ENCODE peak calls at places on chromosomes 1 and 21, in nine cellular contexts. V is BJ, M is Peyer's patch, D is brain microvascular endothelial cell, C is AG04450, R is lung, E is PC-9, Y is transverse colon, A is MM.1S. Z is an unnamed sample.

GRCh38 chr1:9066945-9067807 is 2.3 kb downstream of the SLC2A5 start:
- DNase-seq in M (no peak), V (peak), E (peak), A (no peak), R (peak), D (peak), Y (peak), C (peak), Z (peak)

GRCh38 chr21:41765393-41765950 is 1.4 kb downstream of the RIPK4 start:
- DNase-seq in A (no peak), Y (no peak), R (no peak), C (no peak), D (no peak), M (no peak), V (no peak), E (no peak), Z (no peak)

GRCh38 chr1:175221548-175222175 is 29.1 kb upstream of the KIAA0040 start:
- DNase-seq in C (no peak), M (no peak), R (no peak), V (no peak), D (no peak), Y (no peak), E (peak), A (no peak), Z (no peak)

GRCh38 chr1:39659538-39659937 is 12.4 kb downstream of the NT5C1A start:
- DNase-seq in D (no peak), Y (no peak), V (no peak), A (no peak), R (no peak), M (no peak), C (no peak), E (no peak), Z (no peak)

GRCh38 chr1:222053790-222054294 is 312.0 kb upstream of the DUSP10 start:
- DNase-seq in A (no peak), C (no peak), Y (no peak), M (no peak), D (no peak), V (no peak), R (no peak), E (no peak), Z (no peak)

GRCh38 chr1:36831171-36831810 is 203.0 kb downstream of the GRIK3 start:
- DNase-seq in Y (no peak), D (no peak), R (no peak), A (no peak), V (no peak), M (no peak), C (no peak), E (no peak), Z (no peak)

GRCh38 chr1:61083014-61083798 is 845 bp downstream of the NFIA start:
- DNase-seq in A (no peak), E (peak), D (no peak), R (no peak), M (no peak), C (no peak), V (no peak), Y (peak), Z (no peak)

GRCh38 chr1:41713557-41714327 is 205.0 kb downstream of the HIVEP3 start:
- DNase-seq in R (no peak), E (peak), D (peak), A (no peak), M (no peak), Y (no peak), V (peak), C (peak), Z (no peak)

GRCh38 chr1:81874461-81874860 is 73.7 kb downstream of the ADGRL2 start:
- DNase-seq in D (no peak), V (no peak), A (no peak), M (no peak), C (no peak), Y (no peak), E (no peak), R (no peak), Z (no peak)

GRCh38 chr1:59831529-59831928 is 16.8 kb downstream of the HOOK1 start:
- DNase-seq in V (peak), Y (no peak), D (no peak), E (no peak), C (no peak), R (no peak), A (no peak), M (no peak), Z (no peak)

GRCh38 chr1:199297174-199297573 is 658.3 kb downstream of the PTPRC start:
- DNase-seq in Y (no peak), V (no peak), C (no peak), A (no peak), R (no peak), M (no peak), D (no peak), E (no peak), Z (no peak)

GRCh38 chr1:190633488-190633887 is 155.8 kb upstream of the BRINP3 start:
- DNase-seq in A (no peak), E (no peak), R (no peak), M (no peak), Y (no peak), C (no peak), D (no peak), V (no peak), Z (no peak)

GRCh38 chr1:25716320-25716719 is 83.7 kb upstream of the SELENON start:
- DNase-seq in M (no peak), Y (no peak), V (no peak), A (no peak), E (no peak), C (no peak), D (no peak), R (no peak), Z (no peak)

GRCh38 chr1:211703812-211704566 is 28.6 kb upstream of the NEK2 start:
- DNase-seq in M (no peak), R (no peak), C (no peak), Y (no peak), A (no peak), E (no peak), V (no peak), D (no peak), Z (no peak)

GRCh38 chr1:210236386-210236839 is 3.8 kb downstream of the SERTAD4 start:
- DNase-seq in R (no peak), Y (no peak), M (no peak), A (no peak), C (no peak), D (peak), V (no peak), E (no peak), Z (no peak)

GRCh38 chr1:230868736-230869385 is 540 bp upstream of the C1orf198 start:
- DNase-seq in M (peak), Y (peak), E (peak), V (no peak), R (peak), A (peak), C (no peak), D (no peak), Z (peak)

GRCh38 chr1:246784621-246785535 is 60.7 kb downstream of the SCCPDH start:
- DNase-seq in R (no peak), Y (no peak), E (no peak), A (no peak), M (no peak), C (peak), V (no peak), D (peak), Z (peak)

GRCh38 chr1:163870666-163871065 is 548.9 kb downstream of the NUF2 start:
- DNase-seq in Y (no peak), E (no peak), D (no peak), R (no peak), M (no peak), A (no peak), C (no peak), V (no peak), Z (no peak)

GRCh38 chr1:16112558-16113555 is 39.4 kb upstream of the FAM131C start:
- DNase-seq in M (no peak), C (no peak), R (no peak), A (no peak), Y (no peak), D (no peak), E (peak), V (no peak), Z (no peak)

GRCh38 chr1:93716974-93717373 is 35.3 kb upstream of the BCAR3 start:
- DNase-seq in D (peak), M (no peak), E (no peak), C (no peak), R (no peak), A (no peak), V (no peak), Y (no peak), Z (peak)

GRCh38 chr1:101073836-101074235 is 48.3 kb upstream of the DPH5 start:
- DNase-seq in C (no peak), D (no peak), Y (no peak), R (no peak), A (no peak), V (no peak), E (no peak), M (no peak), Z (no peak)

GRCh38 chr1:21295059-21295401 is 4.8 kb upstream of the ECE1 start:
- DNase-seq in C (no peak), V (no peak), E (no peak), R (no peak), D (no peak), M (no peak), Y (no peak), A (no peak), Z (peak)

GRCh38 chr1:205837380-205837970 is 12.5 kb downstream of the PM20D1 start:
- DNase-seq in M (no peak), V (no peak), R (no peak), E (no peak), C (no peak), D (no peak), A (no peak), Y (no peak), Z (no peak)

GRCh38 chr1:205840524-205840923 is 9.4 kb downstream of the PM20D1 start:
- DNase-seq in A (no peak), V (no peak), Y (no peak), M (no peak), R (no peak), C (no peak), D (no peak), E (no peak), Z (no peak)

GRCh38 chr1:205832326-205832751 is 17.6 kb downstream of the PM20D1 start:
- DNase-seq in C (no peak), M (no peak), D (no peak), R (no peak), V (no peak), A (no peak), Y (no peak), E (no peak), Z (no peak)

DNA sequence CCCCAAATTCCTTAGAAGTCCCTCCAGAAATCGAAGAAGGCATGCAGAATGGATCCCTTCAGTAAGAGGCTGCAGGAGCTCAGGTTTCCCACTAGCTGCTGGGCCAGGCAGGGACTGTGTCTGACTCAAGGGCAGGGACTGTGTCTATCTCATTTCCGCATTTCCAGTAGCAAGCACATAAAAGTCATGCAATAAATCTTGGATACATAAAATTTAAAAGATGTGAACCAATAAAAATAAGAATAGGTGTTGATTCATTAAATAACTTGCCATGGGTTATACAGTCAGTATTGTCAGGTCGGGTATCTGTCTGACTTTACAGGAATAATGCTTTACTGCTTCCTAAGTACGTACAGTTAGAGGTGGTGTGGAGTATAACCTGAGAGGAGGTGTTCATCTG is 15.2 kb downstream of the PM20D1 start:
- DNase-seq in E (no peak), D (no peak), M (no peak), C (no peak), V (no peak), Y (peak), A (no peak), R (no peak), Z (no peak)
- H3K4me3 ChIP-seq in E (no peak), D (no peak), M (no peak), C (no peak), V (no peak), Y (no peak), A (no peak), R (no peak), Z (no peak)

GRCh38 chr1:207033302-207033701 is 746 bp upstream of the C1orf116 start:
- DNase-seq in R (no peak), Y (no peak), E (no peak), D (no peak), C (no peak), V (no peak), A (no peak), M (no peak), Z (no peak)
- H3K4me3 ChIP-seq in R (no peak), Y (no peak), E (peak), D (no peak), C (no peak), V (no peak), A (no peak), M (no peak), Z (no peak)

DNA sequence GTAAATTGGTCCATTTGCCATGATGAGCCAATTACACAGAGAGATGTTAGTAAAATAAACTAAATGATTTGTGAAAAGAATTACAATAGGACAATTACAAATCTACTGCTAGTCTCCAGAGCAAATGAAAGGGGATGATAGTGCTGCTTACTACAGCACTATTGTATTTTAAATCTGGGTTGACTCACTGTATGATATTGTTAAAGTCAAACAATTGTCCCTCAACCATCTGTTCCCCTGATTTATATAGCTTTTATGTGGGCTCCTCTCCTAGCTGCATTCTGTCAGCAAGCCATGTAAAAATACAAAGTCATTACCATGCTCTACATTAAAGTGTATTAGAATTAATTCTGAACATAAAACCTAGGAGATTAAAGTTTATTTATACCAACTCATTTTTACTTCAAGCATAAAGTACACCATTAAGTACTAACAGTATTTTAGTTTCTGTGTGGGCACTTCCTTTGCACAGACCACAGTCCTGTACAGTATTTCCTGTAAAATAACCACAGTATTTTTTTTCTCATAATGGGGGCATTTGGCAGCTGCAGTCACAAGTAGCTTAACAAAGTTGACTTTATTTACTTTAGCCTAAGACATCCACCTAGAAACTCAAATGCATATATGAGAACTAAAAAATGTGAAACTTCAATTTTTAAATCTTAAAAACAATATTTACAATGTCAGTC is 135.8 kb downstream of the VAV3 start:
- DNase-seq in Y (no peak), M (no peak), A (peak), D (peak), E (no peak), C (no peak), V (no peak), R (no peak), Z (peak)
- H3K4me3 ChIP-seq in Y (no peak), M (no peak), A (peak), D (no peak), E (no peak), C (no peak), V (no peak), R (no peak), Z (no peak)

GRCh38 chr1:1780598-1781525 is 2.6 kb upstream of the NADK start:
- DNase-seq in E (no peak), Y (no peak), R (no peak), V (no peak), M (no peak), D (no peak), C (no peak), A (no peak), Z (no peak)
- H3K4me3 ChIP-seq in E (no peak), Y (no peak), R (no peak), V (no peak), M (peak), D (no peak), C (no peak), A (no peak), Z (peak)

GRCh38 chr1:1539310-1540014 is 962 bp downstream of the TMEM240 start:
- DNase-seq in E (no peak), D (no peak), V (no peak), C (no peak), R (no peak), A (no peak), Y (no peak), M (no peak), Z (no peak)

GRCh38 chr1:1537626-1538250 is 2.7 kb downstream of the TMEM240 start:
- DNase-seq in R (no peak), E (no peak), A (no peak), Y (no peak), V (no peak), M (no peak), C (no peak), D (no peak), Z (no peak)

GRCh38 chr1:1538334-1538733 is 2.1 kb downstream of the TMEM240 start:
- DNase-seq in M (no peak), E (no peak), V (no peak), R (no peak), A (no peak), C (no peak), Y (no peak), D (no peak), Z (no peak)

GRCh38 chr1:1540015-1540816 is at the start of gene TMEM240:
- DNase-seq in D (peak), M (peak), Y (peak), V (peak), C (peak), E (no peak), A (no peak), R (peak), Z (peak)

DNA sequence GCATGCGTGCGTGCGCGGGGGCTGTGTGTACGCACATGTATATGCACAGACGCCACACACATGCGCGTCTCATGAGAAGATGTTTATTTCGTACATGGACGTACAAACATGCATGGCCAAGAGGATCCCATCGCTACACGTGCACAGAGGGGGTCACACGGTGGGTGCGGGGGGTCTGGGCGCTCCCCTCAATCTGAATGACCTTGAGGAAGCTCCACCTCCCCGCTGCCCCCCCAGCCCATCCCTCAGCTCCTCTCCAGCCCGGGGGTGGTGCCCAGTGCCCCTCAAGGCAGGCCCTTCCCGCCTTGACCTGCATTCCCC is 1.5 kb downstream of the TMEM240 start:
- DNase-seq in C (no peak), R (no peak), A (no peak), D (no peak), M (no peak), V (no peak), E (no peak), Y (no peak), Z (no peak)
- H3K4me3 ChIP-seq in C (peak), R (no peak), A (no peak), D (peak), M (no peak), V (peak), E (no peak), Y (no peak), Z (no peak)

GRCh38 chr1:46612937-46613660 is 3.5 kb downstream of the MOB3C start:
- DNase-seq in A (no peak), Y (no peak), E (no peak), V (no peak), M (no peak), D (no peak), R (no peak), C (no peak), Z (no peak)
- H3K4me3 ChIP-seq in A (no peak), Y (no peak), E (no peak), V (no peak), M (no peak), D (no peak), R (no peak), C (peak), Z (no peak)